ENCODE peak calls at places on chromosomes 13 and 19, in seven cellular contexts. One of them, this sample, is unnamed.
A peak's percentile ranks its signal among the peaks of the same experiment; 100 is the strongest.

GRCh38 chr13:58397596-58398387 is 766.2 kb downstream of the PCDH17 start:
- DNase-seq in dermis blood vessel endothelial cell: no peak
- DNase-seq in brain pericyte: no peak
- DNase-seq in HepG2: no peak
- DNase-seq in NCI-H460: no peak
- DNase-seq in stimulated activated CD4-positive, alpha-beta T cell treated with anti-CD3 and anti-CD28 coated beads, TNF-alpha, amount 100 ng/mL, for 4 hours: no peak
- DNase-seq in spleen: peak; percentile 59
- DNase-seq in this sample: no peak

GRCh38 chr19:21322528-21322927 is 6.7 kb downstream of the ZNF708 start:
- DNase-seq in NCI-H460: no peak
- DNase-seq in stimulated activated CD4-positive, alpha-beta T cell treated with anti-CD3 and anti-CD28 coated beads, TNF-alpha, amount 100 ng/mL, for 4 hours: no peak
- DNase-seq in HepG2: no peak
- DNase-seq in dermis blood vessel endothelial cell: no peak
- DNase-seq in brain pericyte: no peak
- DNase-seq in spleen: no peak
- DNase-seq in this sample: no peak

GRCh38 chr19:33388231-33388816 is 14.8 kb downstream of the CEBPG start:
- DNase-seq in HepG2: no peak
- DNase-seq in dermis blood vessel endothelial cell: no peak
- DNase-seq in stimulated activated CD4-positive, alpha-beta T cell treated with anti-CD3 and anti-CD28 coated beads, TNF-alpha, amount 100 ng/mL, for 4 hours: no peak
- DNase-seq in spleen: no peak
- DNase-seq in NCI-H460: no peak
- DNase-seq in brain pericyte: no peak
- DNase-seq in this sample: no peak

GRCh38 chr19:39203372-39204341 is at the start of gene SYCN:
- DNase-seq in NCI-H460: no peak
- DNase-seq in stimulated activated CD4-positive, alpha-beta T cell treated with anti-CD3 and anti-CD28 coated beads, TNF-alpha, amount 100 ng/mL, for 4 hours: no peak
- DNase-seq in dermis blood vessel endothelial cell: no peak
- DNase-seq in brain pericyte: no peak
- DNase-seq in spleen: no peak
- DNase-seq in HepG2: no peak
- DNase-seq in this sample: no peak

GRCh38 chr13:30690282-30691188 is 44.8 kb upstream of the ALOX5AP start:
- DNase-seq in brain pericyte: peak; percentile 92
- DNase-seq in HepG2: no peak
- DNase-seq in stimulated activated CD4-positive, alpha-beta T cell treated with anti-CD3 and anti-CD28 coated beads, TNF-alpha, amount 100 ng/mL, for 4 hours: no peak
- DNase-seq in dermis blood vessel endothelial cell: peak; percentile 39
- DNase-seq in NCI-H460: peak; percentile 30
- DNase-seq in spleen: peak; percentile 86
- DNase-seq in this sample: peak; percentile 94

GRCh38 chr19:46134527-46134926 is 10.0 kb upstream of the IGFL3 start:
- DNase-seq in dermis blood vessel endothelial cell: no peak
- DNase-seq in brain pericyte: no peak
- DNase-seq in spleen: no peak
- DNase-seq in stimulated activated CD4-positive, alpha-beta T cell treated with anti-CD3 and anti-CD28 coated beads, TNF-alpha, amount 100 ng/mL, for 4 hours: no peak
- DNase-seq in NCI-H460: no peak
- DNase-seq in HepG2: no peak
- DNase-seq in this sample: no peak

GRCh38 chr13:29567411-29567810 is 28.1 kb downstream of the SLC7A1 start:
- DNase-seq in HepG2: no peak
- DNase-seq in spleen: no peak
- DNase-seq in stimulated activated CD4-positive, alpha-beta T cell treated with anti-CD3 and anti-CD28 coated beads, TNF-alpha, amount 100 ng/mL, for 4 hours: no peak
- DNase-seq in NCI-H460: no peak
- DNase-seq in dermis blood vessel endothelial cell: no peak
- DNase-seq in brain pericyte: no peak
- DNase-seq in this sample: no peak

GRCh38 chr13:100491164-100491847 is 97.3 kb downstream of the GGACT start:
- DNase-seq in dermis blood vessel endothelial cell: peak; percentile 70
- DNase-seq in brain pericyte: peak; percentile 53
- DNase-seq in stimulated activated CD4-positive, alpha-beta T cell treated with anti-CD3 and anti-CD28 coated beads, TNF-alpha, amount 100 ng/mL, for 4 hours: no peak
- DNase-seq in NCI-H460: no peak
- DNase-seq in spleen: no peak
- DNase-seq in HepG2: no peak
- DNase-seq in this sample: no peak

GRCh38 chr13:49953560-49953959 is 17.4 kb upstream of the SPRYD7 start:
- DNase-seq in stimulated activated CD4-positive, alpha-beta T cell treated with anti-CD3 and anti-CD28 coated beads, TNF-alpha, amount 100 ng/mL, for 4 hours: no peak
- DNase-seq in brain pericyte: no peak
- DNase-seq in spleen: no peak
- DNase-seq in NCI-H460: no peak
- DNase-seq in HepG2: no peak
- DNase-seq in dermis blood vessel endothelial cell: no peak
- DNase-seq in this sample: no peak

GRCh38 chr13:101576452-101576851 is 124.0 kb downstream of the ITGBL1 start:
- DNase-seq in HepG2: peak; percentile 46
- DNase-seq in NCI-H460: no peak
- DNase-seq in stimulated activated CD4-positive, alpha-beta T cell treated with anti-CD3 and anti-CD28 coated beads, TNF-alpha, amount 100 ng/mL, for 4 hours: no peak
- DNase-seq in brain pericyte: peak; percentile 12
- DNase-seq in dermis blood vessel endothelial cell: peak; percentile 18
- DNase-seq in spleen: no peak
- DNase-seq in this sample: peak; percentile 53

GRCh38 chr19:2199215-2199614 is 35.5 kb downstream of the DOT1L start:
- DNase-seq in stimulated activated CD4-positive, alpha-beta T cell treated with anti-CD3 and anti-CD28 coated beads, TNF-alpha, amount 100 ng/mL, for 4 hours: no peak
- DNase-seq in NCI-H460: no peak
- DNase-seq in HepG2: no peak
- DNase-seq in dermis blood vessel endothelial cell: peak; percentile 12
- DNase-seq in spleen: no peak
- DNase-seq in brain pericyte: no peak
- DNase-seq in this sample: no peak

GRCh38 chr13:77326905-77327604 is at the start of gene MYCBP2:
- DNase-seq in HepG2: peak; percentile 96
- DNase-seq in dermis blood vessel endothelial cell: peak; percentile 100
- DNase-seq in stimulated activated CD4-positive, alpha-beta T cell treated with anti-CD3 and anti-CD28 coated beads, TNF-alpha, amount 100 ng/mL, for 4 hours: peak; percentile 91
- DNase-seq in brain pericyte: peak; percentile 95
- DNase-seq in spleen: peak; percentile 99
- DNase-seq in NCI-H460: peak; percentile 98
- DNase-seq in this sample: peak; percentile 97

GRCh38 chr19:48878219-48879024 is 6.2 kb downstream of the PPP1R15A start:
- DNase-seq in brain pericyte: no peak
- DNase-seq in dermis blood vessel endothelial cell: peak; percentile 40
- DNase-seq in HepG2: no peak
- DNase-seq in NCI-H460: no peak
- DNase-seq in spleen: no peak
- DNase-seq in stimulated activated CD4-positive, alpha-beta T cell treated with anti-CD3 and anti-CD28 coated beads, TNF-alpha, amount 100 ng/mL, for 4 hours: no peak
- DNase-seq in this sample: no peak

GRCh38 chr19:31377736-31378135 is 28.5 kb upstream of the TSHZ3 start:
- DNase-seq in NCI-H460: no peak
- DNase-seq in HepG2: no peak
- DNase-seq in dermis blood vessel endothelial cell: no peak
- DNase-seq in brain pericyte: no peak
- DNase-seq in spleen: no peak
- DNase-seq in stimulated activated CD4-positive, alpha-beta T cell treated with anti-CD3 and anti-CD28 coated beads, TNF-alpha, amount 100 ng/mL, for 4 hours: no peak
- DNase-seq in this sample: no peak

GRCh38 chr13:29562762-29563161 is 32.7 kb downstream of the SLC7A1 start:
- DNase-seq in NCI-H460: no peak
- DNase-seq in spleen: no peak
- DNase-seq in HepG2: no peak
- DNase-seq in brain pericyte: no peak
- DNase-seq in dermis blood vessel endothelial cell: no peak
- DNase-seq in stimulated activated CD4-positive, alpha-beta T cell treated with anti-CD3 and anti-CD28 coated beads, TNF-alpha, amount 100 ng/mL, for 4 hours: no peak
- DNase-seq in this sample: no peak

GRCh38 chr13:18944501-18945068 is 237.0 kb downstream of the TUBA3C start:
- DNase-seq in stimulated activated CD4-positive, alpha-beta T cell treated with anti-CD3 and anti-CD28 coated beads, TNF-alpha, amount 100 ng/mL, for 4 hours: no peak
- DNase-seq in dermis blood vessel endothelial cell: no peak
- DNase-seq in HepG2: no peak
- DNase-seq in spleen: peak; percentile 64
- DNase-seq in NCI-H460: no peak
- DNase-seq in brain pericyte: no peak
- DNase-seq in this sample: no peak

GRCh38 chr13:77383097-77383496 is 56.2 kb upstream of the MYCBP2 start:
- DNase-seq in stimulated activated CD4-positive, alpha-beta T cell treated with anti-CD3 and anti-CD28 coated beads, TNF-alpha, amount 100 ng/mL, for 4 hours: no peak
- DNase-seq in NCI-H460: no peak
- DNase-seq in dermis blood vessel endothelial cell: no peak
- DNase-seq in spleen: no peak
- DNase-seq in brain pericyte: no peak
- DNase-seq in HepG2: no peak
- DNase-seq in this sample: no peak

This sample was measured in smooth muscle cell of the brain vasculature.